ENCODE peak calls at places on chromosomes 7 and 10, in ten cellular contexts. A, I, M, S, U, B, K, X, E and G are unnamed samples.

GRCh38 chr7:674454-675410 is 51.8 kb upstream of the DNAAF5 start:
- DNase-seq in I (no peak), B (no peak), X (no peak), M (peak; percentile 79), K (no peak), A (peak; percentile 42), U (no peak), E (no peak), S (peak; percentile 33), G (no peak)

GRCh38 chr7:31875424-31875823 is 188.4 kb downstream of the PPP1R17 start:
- DNase-seq in I (no peak), S (no peak), M (peak; percentile 40), U (peak; percentile 22), E (no peak), A (no peak), K (peak; percentile 26), B (no peak), X (no peak), G (no peak)

GRCh38 chr10:87861953-87862643 is 1.2 kb downstream of the KLLN start:
- DNase-seq in U (peak; percentile 98), M (peak; percentile 99), I (peak; percentile 98), S (peak; percentile 82), X (peak; percentile 91), B (peak; percentile 94), A (peak; percentile 98), K (peak; percentile 91), E (peak; percentile 93), G (peak; percentile 98)

GRCh38 chr7:30926323-30926722 is 14.7 kb downstream of the AQP1 start:
- DNase-seq in M (no peak), U (peak; percentile 15), E (no peak), A (peak; percentile 55), S (no peak), X (no peak), I (no peak), K (no peak), B (no peak), G (peak; percentile 88)

GRCh38 chr7:25857376-25858067 is 294.5 kb upstream of the NFE2L3 start:
- DNase-seq in E (no peak), K (peak; percentile 43), M (no peak), U (peak; percentile 92), A (no peak), I (peak; percentile 55), B (no peak), X (no peak), S (no peak), G (no peak)

GRCh38 chr7:12258074-12258473 is 47.0 kb downstream of the TMEM106B start:
- DNase-seq in M (no peak), I (no peak), A (no peak), S (no peak), B (no peak), U (no peak), X (no peak), E (no peak), K (no peak), G (no peak)

GRCh38 chr10:51659344-51659743 is 40.1 kb downstream of the CSTF2T start:
- DNase-seq in X (no peak), M (no peak), S (no peak), E (no peak), K (peak; percentile 65), I (peak; percentile 48), U (no peak), A (no peak), B (no peak), G (no peak)

GRCh38 chr7:117149692-117150091 is 173.2 kb downstream of the WNT2 start:
- DNase-seq in M (no peak), A (no peak), U (no peak), S (no peak), X (no peak), E (no peak), I (no peak), K (no peak), B (no peak), G (no peak)

GRCh38 chr7:157690833-157691382 is 354.1 kb downstream of the DNAJB6 start:
- DNase-seq in A (peak; percentile 70), E (no peak), K (peak; percentile 77), S (no peak), M (peak; percentile 95), U (peak; percentile 52), X (peak; percentile 7), B (peak; percentile 17), I (no peak), G (no peak)

GRCh38 chr10:132465889-132466519 is 69.0 kb downstream of the PWWP2B start:
- DNase-seq in E (no peak), A (no peak), U (no peak), I (no peak), B (no peak), K (no peak), S (no peak), X (no peak), M (no peak), G (no peak)

GRCh38 chr10:48705407-48705938 is 20.8 kb downstream of the WDFY4 start:
- DNase-seq in X (no peak), K (no peak), E (no peak), A (no peak), S (no peak), I (no peak), M (no peak), U (no peak), B (no peak), G (no peak)

GRCh38 chr7:24570983-24571382 is 2.3 kb upstream of the PALS2 start:
- DNase-seq in K (no peak), X (no peak), E (no peak), S (no peak), U (no peak), I (no peak), A (no peak), B (no peak), M (no peak), G (no peak)

GRCh38 chr10:79088176-79088575 is 19.4 kb downstream of the ZMIZ1 start:
- DNase-seq in X (no peak), U (peak; percentile 73), B (peak; percentile 88), K (no peak), S (no peak), M (no peak), I (no peak), E (no peak), A (no peak), G (no peak)

GRCh38 chr10:79087721-79088120 is 19.0 kb downstream of the ZMIZ1 start:
- DNase-seq in A (no peak), M (no peak), I (no peak), S (no peak), K (no peak), X (no peak), U (no peak), E (no peak), B (no peak), G (no peak)

GRCh38 chr10:79084972-79085597 is 16.3 kb downstream of the ZMIZ1 start:
- DNase-seq in S (no peak), B (no peak), M (no peak), U (no peak), I (no peak), E (no peak), A (no peak), X (no peak), K (no peak), G (no peak)

GRCh38 chr10:79088613-79089355 is 20.0 kb downstream of the ZMIZ1 start:
- DNase-seq in K (no peak), E (no peak), U (no peak), S (no peak), M (no peak), A (no peak), X (no peak), I (no peak), B (no peak), G (no peak)

DNA sequence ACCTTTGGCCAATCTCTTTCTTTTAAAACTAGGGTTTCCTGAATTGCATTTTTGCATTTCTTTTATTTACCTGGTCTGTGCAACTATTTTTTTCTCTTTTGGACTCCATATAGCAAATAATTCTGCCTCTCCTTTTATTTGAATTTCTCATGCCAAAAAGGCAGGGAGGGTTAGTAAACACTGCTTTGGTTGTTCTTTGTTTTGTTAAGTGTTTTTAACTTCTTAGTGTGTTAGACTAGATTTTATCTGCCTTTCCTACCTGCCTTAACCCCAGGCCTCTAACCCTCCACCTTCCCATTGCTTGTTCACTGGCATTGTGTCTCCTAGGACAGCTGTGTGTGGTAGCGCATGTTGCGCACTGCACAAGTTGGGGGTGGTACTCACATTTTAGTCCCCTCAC is 18.1 kb downstream of the ZMIZ1 start:
- DNase-seq in K (no peak), U (no peak), S (no peak), A (no peak), X (no peak), B (no peak), M (no peak), E (no peak), I (no peak), G (no peak)
- H3K4me1 ChIP-seq in K (peaks cover 21% of the 10 kb centered on the region), U (peaks cover 34% of the 10 kb centered on the region), S (peaks cover 28% of the 10 kb centered on the region), A (no peaks in the 10 kb centered on the region), X (peaks cover 94% of the 10 kb centered on the region), B (peaks cover 46% of the 10 kb centered on the region), M (peaks cover 32% of the 10 kb centered on the region), E (no peaks in the 10 kb centered on the region), I (peaks cover 64% of the 10 kb centered on the region), G (peaks cover 100% of the 10 kb centered on the region)

DNA sequence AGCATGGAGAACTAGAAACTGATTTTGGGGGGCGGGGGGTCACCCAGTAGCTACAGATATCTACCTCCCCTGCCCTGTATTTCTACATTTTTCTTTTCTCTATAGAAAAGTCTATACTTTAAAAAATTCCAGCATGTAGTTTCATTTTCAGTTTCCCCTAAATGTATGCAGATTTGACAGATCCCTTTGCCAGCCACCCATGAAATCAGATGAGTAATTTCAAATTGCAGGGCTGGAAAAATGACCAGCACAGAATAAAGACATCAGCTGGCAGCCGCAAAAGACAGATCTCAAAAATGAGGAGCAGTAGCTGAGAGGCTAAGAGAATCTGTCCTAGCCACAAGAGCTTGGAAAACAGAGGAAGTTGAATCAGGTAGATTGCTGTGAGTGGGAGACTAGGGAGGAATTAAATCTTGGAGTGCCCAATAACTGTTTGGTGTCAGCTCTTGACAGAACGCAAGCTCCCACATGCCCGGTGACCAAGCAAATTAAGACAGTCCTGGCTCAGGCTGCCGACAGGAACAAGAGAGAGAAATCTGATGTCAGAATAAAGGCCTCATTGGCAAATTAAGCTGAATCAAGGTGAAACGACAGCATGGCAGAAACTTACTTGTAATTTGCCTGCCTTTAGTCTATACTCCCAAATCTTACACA is 24.5 kb downstream of the ADRB1 start:
- DNase-seq in E (no peak), B (peak; percentile 81), U (no peak), K (no peak), X (no peak), S (no peak), M (no peak), I (no peak), A (no peak), G (no peak)
- H3K4me1 ChIP-seq in E (peaks cover 3% of the 10 kb centered on the region), B (peaks cover 10% of the 10 kb centered on the region), U (no peaks in the 10 kb centered on the region), K (no peaks in the 10 kb centered on the region), X (no peaks in the 10 kb centered on the region), S (no peaks in the 10 kb centered on the region), M (no peaks in the 10 kb centered on the region), I (no peaks in the 10 kb centered on the region), A (no peaks in the 10 kb centered on the region), G (peaks cover 13% of the 10 kb centered on the region)

GRCh38 chr10:33921970-33922605 is 587.6 kb upstream of the NRP1 start:
- DNase-seq in K (no peak), E (no peak), B (no peak), X (no peak), U (no peak), S (no peak), M (no peak), I (no peak), A (no peak), G (no peak)
- H3K4me1 ChIP-seq in K (no peaks in the 10 kb centered on the region), E (no peaks in the 10 kb centered on the region), B (no peaks in the 10 kb centered on the region), X (peaks cover 12% of the 10 kb centered on the region), U (no peaks in the 10 kb centered on the region), S (no peaks in the 10 kb centered on the region), M (no peaks in the 10 kb centered on the region), I (no peaks in the 10 kb centered on the region), A (no peaks in the 10 kb centered on the region), G (no peaks in the 10 kb centered on the region)

GRCh38 chr10:57694956-57695605 is 572.6 kb downstream of the IPMK start:
- DNase-seq in I (peak; percentile 26), K (peak; percentile 45), A (no peak), M (peak; percentile 45), B (no peak), S (no peak), E (no peak), U (no peak), X (no peak), G (no peak)
- H3K4me1 ChIP-seq in I (peaks cover 4% of the 10 kb centered on the region), K (peaks cover 35% of the 10 kb centered on the region), A (no peaks in the 10 kb centered on the region), M (peaks cover 5% of the 10 kb centered on the region), B (no peaks in the 10 kb centered on the region), S (peaks cover 11% of the 10 kb centered on the region), E (no peaks in the 10 kb centered on the region), U (no peaks in the 10 kb centered on the region), X (no peaks in the 10 kb centered on the region), G (peaks cover 4% of the 10 kb centered on the region)